ENCODE peak calls at places on chromosome 3, in eight cellular contexts. One of them, this sample, is unnamed.

GRCh38 chr3:114803042-114803695 is 343.9 kb downstream of the ZBTB20 start:
- DNase-seq in AG09319: no peak
- DNase-seq in T follicular helper cell: no peak
- DNase-seq in astrocyte of the spinal cord: peak
- DNase-seq in CD8-positive, alpha-beta memory T cell: no peak
- DNase-seq in NCI-H1436: no peak
- DNase-seq in iris pigment epithelial cell: no peak
- DNase-seq in BE2C: no peak
- DNase-seq in this sample: no peak

GRCh38 chr3:167733961-167734497 is 663 bp downstream of the PDCD10 start:
- DNase-seq in AG09319: no peak
- DNase-seq in T follicular helper cell: no peak
- DNase-seq in astrocyte of the spinal cord: peak
- DNase-seq in CD8-positive, alpha-beta memory T cell: no peak
- DNase-seq in NCI-H1436: no peak
- DNase-seq in iris pigment epithelial cell: peak
- DNase-seq in BE2C: no peak
- DNase-seq in this sample: peak

GRCh38 chr3:113431811-113432210 is 9.5 kb downstream of the CFAP44 start:
- DNase-seq in AG09319: no peak
- DNase-seq in T follicular helper cell: no peak
- DNase-seq in astrocyte of the spinal cord: no peak
- DNase-seq in CD8-positive, alpha-beta memory T cell: no peak
- DNase-seq in NCI-H1436: no peak
- DNase-seq in iris pigment epithelial cell: peak
- DNase-seq in BE2C: no peak
- DNase-seq in this sample: peak

GRCh38 chr3:141336672-141337522 is 31.4 kb upstream of the ZBTB38 start:
- DNase-seq in AG09319: peak
- DNase-seq in T follicular helper cell: no peak
- DNase-seq in astrocyte of the spinal cord: peak
- DNase-seq in CD8-positive, alpha-beta memory T cell: no peak
- DNase-seq in NCI-H1436: no peak
- DNase-seq in iris pigment epithelial cell: peak
- DNase-seq in BE2C: no peak
- DNase-seq in this sample: peak

GRCh38 chr3:72223116-72223515 is 438.2 kb upstream of the PROK2 start:
- DNase-seq in AG09319: no peak
- DNase-seq in T follicular helper cell: no peak
- DNase-seq in astrocyte of the spinal cord: peak
- DNase-seq in CD8-positive, alpha-beta memory T cell: no peak
- DNase-seq in NCI-H1436: no peak
- DNase-seq in iris pigment epithelial cell: no peak
- DNase-seq in BE2C: no peak
- DNase-seq in this sample: no peak

GRCh38 chr3:62406945-62407344 is 33.6 kb upstream of the FEZF2 start:
- DNase-seq in AG09319: no peak
- DNase-seq in T follicular helper cell: no peak
- DNase-seq in astrocyte of the spinal cord: no peak
- DNase-seq in CD8-positive, alpha-beta memory T cell: no peak
- DNase-seq in NCI-H1436: no peak
- DNase-seq in iris pigment epithelial cell: no peak
- DNase-seq in BE2C: no peak
- DNase-seq in this sample: no peak

GRCh38 chr3:155391583-155391982 is 98.1 kb upstream of the STRIT1 start:
- DNase-seq in AG09319: peak
- DNase-seq in T follicular helper cell: no peak
- DNase-seq in astrocyte of the spinal cord: peak
- DNase-seq in CD8-positive, alpha-beta memory T cell: no peak
- DNase-seq in NCI-H1436: no peak
- DNase-seq in iris pigment epithelial cell: peak
- DNase-seq in BE2C: no peak
- DNase-seq in this sample: peak

GRCh38 chr3:78221300-78221699 is 1181.4 kb downstream of the ROBO2 start:
- DNase-seq in AG09319: no peak
- DNase-seq in T follicular helper cell: no peak
- DNase-seq in astrocyte of the spinal cord: no peak
- DNase-seq in CD8-positive, alpha-beta memory T cell: no peak
- DNase-seq in NCI-H1436: no peak
- DNase-seq in iris pigment epithelial cell: no peak
- DNase-seq in BE2C: no peak
- DNase-seq in this sample: no peak

GRCh38 chr3:69998759-69999158 is 774 bp upstream of the SAMMSON start:
- DNase-seq in AG09319: no peak
- DNase-seq in T follicular helper cell: no peak
- DNase-seq in astrocyte of the spinal cord: peak
- DNase-seq in CD8-positive, alpha-beta memory T cell: no peak
- DNase-seq in NCI-H1436: no peak
- DNase-seq in iris pigment epithelial cell: no peak
- DNase-seq in BE2C: no peak
- DNase-seq in this sample: peak

GRCh38 chr3:183548262-183548769 is 7.2 kb downstream of the KLHL6 start:
- DNase-seq in AG09319: no peak
- DNase-seq in T follicular helper cell: no peak
- DNase-seq in astrocyte of the spinal cord: peak
- DNase-seq in CD8-positive, alpha-beta memory T cell: no peak
- DNase-seq in NCI-H1436: no peak
- DNase-seq in iris pigment epithelial cell: peak
- DNase-seq in BE2C: peak
- DNase-seq in this sample: peak

GRCh38 chr3:120092444-120092843 is 1.8 kb downstream of the GSK3B start:
- DNase-seq in AG09319: no peak
- DNase-seq in T follicular helper cell: no peak
- DNase-seq in astrocyte of the spinal cord: no peak
- DNase-seq in CD8-positive, alpha-beta memory T cell: no peak
- DNase-seq in NCI-H1436: no peak
- DNase-seq in iris pigment epithelial cell: no peak
- DNase-seq in BE2C: no peak
- DNase-seq in this sample: peak

GRCh38 chr3:42229942-42230688 is 35.9 kb downstream of the CCK start:
- DNase-seq in AG09319: peak
- DNase-seq in T follicular helper cell: no peak
- DNase-seq in astrocyte of the spinal cord: peak
- DNase-seq in CD8-positive, alpha-beta memory T cell: no peak
- DNase-seq in NCI-H1436: no peak
- DNase-seq in iris pigment epithelial cell: peak
- DNase-seq in BE2C: peak
- DNase-seq in this sample: peak

GRCh38 chr3:72299321-72299802 is 514.4 kb upstream of the PROK2 start:
- DNase-seq in AG09319: no peak
- DNase-seq in T follicular helper cell: no peak
- DNase-seq in astrocyte of the spinal cord: peak
- DNase-seq in CD8-positive, alpha-beta memory T cell: no peak
- DNase-seq in NCI-H1436: no peak
- DNase-seq in iris pigment epithelial cell: peak
- DNase-seq in BE2C: peak
- DNase-seq in this sample: no peak

GRCh38 chr3:27666708-27667107 is 55.4 kb downstream of the EOMES start:
- DNase-seq in AG09319: peak
- DNase-seq in T follicular helper cell: no peak
- DNase-seq in astrocyte of the spinal cord: peak
- DNase-seq in CD8-positive, alpha-beta memory T cell: no peak
- DNase-seq in NCI-H1436: no peak
- DNase-seq in iris pigment epithelial cell: peak
- DNase-seq in BE2C: peak
- DNase-seq in this sample: peak

GRCh38 chr3:159854500-159855124 is 134.0 kb upstream of the IL12A start:
- DNase-seq in AG09319: peak
- DNase-seq in T follicular helper cell: no peak
- DNase-seq in astrocyte of the spinal cord: peak
- DNase-seq in CD8-positive, alpha-beta memory T cell: no peak
- DNase-seq in NCI-H1436: no peak
- DNase-seq in iris pigment epithelial cell: peak
- DNase-seq in BE2C: no peak
- DNase-seq in this sample: peak

GRCh38 chr3:188431553-188431952 is 277.6 kb downstream of the LPP start:
- DNase-seq in AG09319: peak
- DNase-seq in T follicular helper cell: no peak
- DNase-seq in astrocyte of the spinal cord: peak
- DNase-seq in CD8-positive, alpha-beta memory T cell: no peak
- DNase-seq in NCI-H1436: no peak
- DNase-seq in iris pigment epithelial cell: peak
- DNase-seq in BE2C: no peak
- DNase-seq in this sample: no peak

GRCh38 chr3:25527796-25528195 is 99.7 kb downstream of the RARB start:
- DNase-seq in AG09319: no peak
- DNase-seq in T follicular helper cell: no peak
- DNase-seq in astrocyte of the spinal cord: peak
- DNase-seq in CD8-positive, alpha-beta memory T cell: no peak
- DNase-seq in NCI-H1436: no peak
- DNase-seq in iris pigment epithelial cell: no peak
- DNase-seq in BE2C: no peak
- DNase-seq in this sample: no peak

GRCh38 chr3:46929324-46929723 is 47.2 kb downstream of the CCDC12 start:
- DNase-seq in AG09319: no peak
- DNase-seq in T follicular helper cell: no peak
- DNase-seq in astrocyte of the spinal cord: no peak
- DNase-seq in CD8-positive, alpha-beta memory T cell: no peak
- DNase-seq in NCI-H1436: no peak
- DNase-seq in iris pigment epithelial cell: no peak
- DNase-seq in BE2C: no peak
- DNase-seq in this sample: peak

GRCh38 chr3:111072016-111072891 is 638 bp downstream of the NECTIN3 start:
- DNase-seq in AG09319: no peak
- DNase-seq in T follicular helper cell: no peak
- DNase-seq in astrocyte of the spinal cord: peak
- DNase-seq in CD8-positive, alpha-beta memory T cell: no peak
- DNase-seq in NCI-H1436: no peak
- DNase-seq in iris pigment epithelial cell: peak
- DNase-seq in BE2C: peak
- DNase-seq in this sample: peak

GRCh38 chr3:111418388-111418787 is 123.6 kb upstream of the CD96 start:
- DNase-seq in AG09319: no peak
- DNase-seq in T follicular helper cell: no peak
- DNase-seq in astrocyte of the spinal cord: no peak
- DNase-seq in CD8-positive, alpha-beta memory T cell: no peak
- DNase-seq in NCI-H1436: no peak
- DNase-seq in iris pigment epithelial cell: no peak
- DNase-seq in BE2C: no peak
- DNase-seq in this sample: no peak

GRCh38 chr3:56787784-56788256 is 13.9 kb downstream of the ARHGEF3 start:
- DNase-seq in AG09319: no peak
- DNase-seq in T follicular helper cell: peak
- DNase-seq in astrocyte of the spinal cord: no peak
- DNase-seq in CD8-positive, alpha-beta memory T cell: no peak
- DNase-seq in NCI-H1436: no peak
- DNase-seq in iris pigment epithelial cell: no peak
- DNase-seq in BE2C: no peak
- DNase-seq in this sample: no peak

GRCh38 chr3:24288538-24289236 is 206.0 kb downstream of the THRB start:
- DNase-seq in AG09319: no peak
- DNase-seq in T follicular helper cell: no peak
- DNase-seq in astrocyte of the spinal cord: peak
- DNase-seq in CD8-positive, alpha-beta memory T cell: no peak
- DNase-seq in NCI-H1436: no peak
- DNase-seq in iris pigment epithelial cell: no peak
- DNase-seq in BE2C: no peak
- DNase-seq in this sample: no peak

GRCh38 chr3:64344721-64345207 is 119.5 kb upstream of the PRICKLE2 start:
- DNase-seq in AG09319: no peak
- DNase-seq in T follicular helper cell: no peak
- DNase-seq in astrocyte of the spinal cord: peak
- DNase-seq in CD8-positive, alpha-beta memory T cell: no peak
- DNase-seq in NCI-H1436: no peak
- DNase-seq in iris pigment epithelial cell: peak
- DNase-seq in BE2C: no peak
- DNase-seq in this sample: no peak

GRCh38 chr3:125032683-125033082 is 23.1 kb downstream of the HEG1 start:
- DNase-seq in AG09319: no peak
- DNase-seq in T follicular helper cell: no peak
- DNase-seq in astrocyte of the spinal cord: no peak
- DNase-seq in CD8-positive, alpha-beta memory T cell: no peak
- DNase-seq in NCI-H1436: no peak
- DNase-seq in iris pigment epithelial cell: no peak
- DNase-seq in BE2C: no peak
- DNase-seq in this sample: peak

GRCh38 chr3:66453525-66454463 is 47.0 kb downstream of the LRIG1 start:
- DNase-seq in AG09319: no peak
- DNase-seq in T follicular helper cell: no peak
- DNase-seq in astrocyte of the spinal cord: no peak
- DNase-seq in CD8-positive, alpha-beta memory T cell: no peak
- DNase-seq in NCI-H1436: no peak
- DNase-seq in iris pigment epithelial cell: no peak
- DNase-seq in BE2C: no peak
- DNase-seq in this sample: no peak

GRCh38 chr3:30012941-30013543 is 593.4 kb upstream of the TGFBR2 start:
- DNase-seq in AG09319: peak
- DNase-seq in T follicular helper cell: peak
- DNase-seq in astrocyte of the spinal cord: peak
- DNase-seq in CD8-positive, alpha-beta memory T cell: peak
- DNase-seq in NCI-H1436: no peak
- DNase-seq in iris pigment epithelial cell: peak
- DNase-seq in BE2C: peak
- DNase-seq in this sample: peak

GRCh38 chr3:139309880-139310279 is 33.9 kb upstream of the MRPS22 start:
- DNase-seq in AG09319: no peak
- DNase-seq in T follicular helper cell: no peak
- DNase-seq in astrocyte of the spinal cord: peak
- DNase-seq in CD8-positive, alpha-beta memory T cell: no peak
- DNase-seq in NCI-H1436: no peak
- DNase-seq in iris pigment epithelial cell: no peak
- DNase-seq in BE2C: no peak
- DNase-seq in this sample: peak

GRCh38 chr3:36182024-36182423 is 198.3 kb upstream of the STAC start:
- DNase-seq in AG09319: no peak
- DNase-seq in T follicular helper cell: no peak
- DNase-seq in astrocyte of the spinal cord: no peak
- DNase-seq in CD8-positive, alpha-beta memory T cell: no peak
- DNase-seq in NCI-H1436: no peak
- DNase-seq in iris pigment epithelial cell: no peak
- DNase-seq in BE2C: no peak
- DNase-seq in this sample: no peak

This sample was measured in myocyte.